ENCODE peak calls at places on chromosomes 2 and 18, in seven cellular contexts. C is heart left ventricle, Q is AG04450, Z is left lung, V is WTC11, N is mesothelial cell of epicardium, H is fibroblast of pulmonary artery. F is an unnamed sample.

GRCh38 chr2:40440835-40441234 is 11.1 kb downstream of the SLC8A1 start:
- DNase-seq in C (no peak), Q (no peak), Z (no peak), V (no peak), N (no peak), H (no peak), F (no peak)

GRCh38 chr2:165202230-165202629 is 1.6 kb downstream of the SCN3A start:
- DNase-seq in C (no peak), Q (no peak), Z (no peak), V (no peak), N (no peak), H (no peak), F (no peak)

GRCh38 chr2:50872543-50872942 is 159.4 kb downstream of the NRXN1 start:
- DNase-seq in C (no peak), Q (no peak), Z (no peak), V (peak), N (no peak), H (no peak), F (no peak)

GRCh38 chr18:3402962-3403585 is 46.9 kb upstream of the TGIF1 start:
- DNase-seq in C (no peak), Q (no peak), Z (no peak), V (no peak), N (no peak), H (peak), F (no peak)

GRCh38 chr2:64979744-64980143 is 9.5 kb upstream of the SLC1A4 start:
- DNase-seq in C (no peak), Q (no peak), Z (no peak), V (no peak), N (no peak), H (no peak), F (no peak)

GRCh38 chr2:116413659-116414058 is 1400.8 kb upstream of the DDX18 start:
- DNase-seq in C (no peak), Q (no peak), Z (no peak), V (no peak), N (no peak), H (no peak), F (no peak)

GRCh38 chr2:30666307-30666874 is 140.9 kb downstream of the CAPN13 start:
- DNase-seq in C (no peak), Q (peak), Z (no peak), V (no peak), N (no peak), H (peak), F (peak)

GRCh38 chr2:230931556-230932231 is 6.7 kb upstream of the GPR55 start:
- DNase-seq in C (peak), Q (no peak), Z (no peak), V (no peak), N (no peak), H (no peak), F (no peak)

GRCh38 chr2:28449489-28450395 is 46.1 kb upstream of the PLB1 start:
- DNase-seq in C (no peak), Q (no peak), Z (no peak), V (no peak), N (no peak), H (peak), F (peak)

GRCh38 chr2:28665041-28665704 is 86.5 kb upstream of the PPP1CB start:
- DNase-seq in C (peak), Q (peak), Z (no peak), V (no peak), N (no peak), H (peak), F (peak)

GRCh38 chr2:23617167-23617787 is 232.3 kb downstream of the KLHL29 start:
- DNase-seq in C (peak), Q (no peak), Z (no peak), V (no peak), N (no peak), H (peak), F (peak)

GRCh38 chr2:46657042-46657504 is 177.7 kb downstream of the TMEM247 start:
- DNase-seq in C (no peak), Q (no peak), Z (no peak), V (no peak), N (no peak), H (peak), F (no peak)

GRCh38 chr2:95023222-95023597 is 2.3 kb upstream of the MAL start:
- DNase-seq in C (no peak), Q (no peak), Z (no peak), V (no peak), N (no peak), H (no peak), F (no peak)

GRCh38 chr18:35875566-35875965 is 96.9 kb upstream of the RMP24 start:
- DNase-seq in C (no peak), Q (no peak), Z (no peak), V (no peak), N (no peak), H (no peak), F (peak)

GRCh38 chr2:36915627-36916026 is 50.7 kb downstream of the STRN start:
- DNase-seq in C (no peak), Q (no peak), Z (no peak), V (no peak), N (no peak), H (no peak), F (no peak)

GRCh38 chr2:39738941-39739340 is 40.1 kb downstream of the THUMPD2 start:
- DNase-seq in C (no peak), Q (no peak), Z (no peak), V (no peak), N (no peak), H (peak), F (no peak)

GRCh38 chr2:120930861-120931260 is 195.2 kb downstream of the GLI2 start:
- DNase-seq in C (no peak), Q (no peak), Z (no peak), V (no peak), N (no peak), H (no peak), F (peak)

DNA sequence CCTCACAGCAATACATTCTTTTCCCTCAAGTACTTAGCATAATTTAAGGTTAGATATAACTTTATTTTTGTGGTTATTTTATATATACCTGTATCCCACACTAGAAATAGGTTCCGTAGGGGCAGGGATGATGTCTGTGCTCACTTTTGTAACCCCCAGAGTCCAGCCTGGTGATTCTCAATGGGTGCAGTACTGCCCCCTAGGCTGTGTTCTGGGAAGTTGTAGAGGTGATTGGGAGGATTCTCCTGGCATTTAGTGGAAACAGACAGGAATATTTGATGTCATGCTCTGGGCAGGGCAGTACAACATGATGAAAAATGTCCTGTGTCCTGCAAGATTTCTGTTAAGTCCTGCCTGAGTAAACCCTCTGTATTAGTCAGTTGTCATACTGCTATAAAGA is 333.3 kb downstream of the PLCL1 start:
- DNase-seq in C (no peak), Q (no peak), Z (no peak), V (peak), N (no peak), H (no peak), F (no peak)
- TF ChIP-seq CTCF in C (no peak), Q (no peak), Z (no peak), V (peak), N (no peak), H (no peak), F (no peak)

GRCh38 chr18:58768293-58768974 is 96.2 kb upstream of the ZNF532 start:
- DNase-seq in C (peak), Q (no peak), Z (peak), V (peak), N (peak), H (peak), F (peak)
- TF ChIP-seq CTCF in C (peak), Q (peak), Z (peak), V (peak), N (peak), H (peak), F (peak)

GRCh38 chr2:135798762-135799161 is 38.2 kb downstream of the LCT start:
- DNase-seq in C (no peak), Q (no peak), Z (no peak), V (no peak), N (no peak), H (peak), F (peak)
- TF ChIP-seq CTCF in C (no peak), Q (no peak), Z (no peak), V (no peak), N (peak), H (peak), F (peak)

GRCh38 chr18:79396431-79397287 is 929 bp downstream of the NFATC1 start:
- DNase-seq in C (peak), Q (no peak), Z (peak), V (peak), N (no peak), H (peak), F (no peak)
- TF ChIP-seq CTCF in C (no peak), Q (no peak), Z (no peak), V (no peak), N (no peak), H (no peak), F (no peak)

DNA sequence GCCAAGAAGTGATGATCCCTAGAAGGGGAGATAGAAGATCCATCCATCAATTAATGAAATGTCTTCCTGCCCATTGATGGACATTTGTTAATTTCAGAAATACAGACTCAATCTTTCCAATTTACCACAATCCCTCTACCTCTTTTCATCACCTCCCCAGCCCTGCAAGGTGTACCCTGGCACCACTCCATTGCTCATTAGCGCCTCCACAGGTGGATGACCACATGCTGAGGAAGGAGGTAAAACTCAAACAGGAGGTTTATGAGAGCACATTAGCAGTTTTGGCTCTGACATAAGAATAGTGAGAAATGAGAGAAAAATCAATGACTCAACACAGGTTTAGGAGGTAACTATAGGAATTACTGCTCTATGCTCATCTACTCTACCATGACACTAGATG is 208.0 kb downstream of the C1D start:
- DNase-seq in C (no peak), Q (no peak), Z (no peak), V (peak), N (no peak), H (no peak), F (no peak)
- TF ChIP-seq CTCF in C (no peak), Q (no peak), Z (no peak), V (peak), N (no peak), H (no peak), F (peak)

GRCh38 chr2:63665806-63666205 is 77.0 kb downstream of the MDH1 start:
- DNase-seq in C (no peak), Q (peak), Z (no peak), V (no peak), N (no peak), H (peak), F (peak)
- TF ChIP-seq CTCF in C (no peak), Q (no peak), Z (no peak), V (no peak), N (no peak), H (no peak), F (no peak)

DNA sequence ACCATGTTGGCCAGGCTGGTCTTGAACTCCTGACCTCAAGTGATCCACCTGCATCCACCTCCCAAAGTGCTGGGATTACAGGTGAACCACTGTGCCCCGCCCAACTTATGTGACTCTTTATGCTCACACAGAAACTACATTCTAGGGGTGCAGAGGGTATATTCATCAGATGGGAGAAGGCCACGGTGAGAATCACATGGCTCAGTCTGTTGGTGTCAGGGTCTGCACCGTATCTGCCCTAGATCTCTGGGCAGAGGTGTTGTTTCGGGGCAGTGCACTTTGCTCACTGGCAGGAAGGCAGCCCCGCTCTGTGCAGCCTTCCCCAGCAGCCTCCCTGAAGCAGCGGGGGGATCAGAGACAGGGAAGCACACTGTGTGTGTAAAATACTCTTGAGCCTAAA is 76.4 kb downstream of the SH3RF3 start:
- DNase-seq in C (no peak), Q (no peak), Z (no peak), V (no peak), N (no peak), H (no peak), F (no peak)
- TF ChIP-seq CTCF in C (no peak), Q (no peak), Z (no peak), V (no peak), N (no peak), H (no peak), F (no peak)

GRCh38 chr2:69829243-69830044 is at the start of gene GMCL1:
- DNase-seq in C (peak), Q (peak), Z (peak), V (peak), N (peak), H (peak), F (peak)
- TF ChIP-seq CTCF in C (no peak), Q (no peak), Z (no peak), V (no peak), N (no peak), H (no peak), F (no peak)

GRCh38 chr2:163471947-163472346 is 263.9 kb downstream of the FIGN start:
- DNase-seq in C (no peak), Q (no peak), Z (no peak), V (no peak), N (no peak), H (peak), F (peak)
- TF ChIP-seq CTCF in C (peak), Q (peak), Z (no peak), V (no peak), N (no peak), H (peak), F (peak)

GRCh38 chr18:30828700-30829099 is 213.8 kb downstream of the DSC3 start:
- DNase-seq in C (no peak), Q (no peak), Z (no peak), V (no peak), N (no peak), H (no peak), F (no peak)
- TF ChIP-seq CTCF in C (no peak), Q (no peak), Z (no peak), V (no peak), N (no peak), H (no peak), F (no peak)